ENCODE peak calls at places on chromosomes 5 and 9, in four cellular contexts. J is A549, G is ovary, S is tibial nerve. M is an unnamed sample.

GRCh38 chr9:131578016-131578415 is 32.7 kb downstream of the PRRT1B start:
- DNase-seq in S (no peak), G (no peak), J (no peak), M (no peak)

GRCh38 chr5:73302797-73303138 is 129.8 kb downstream of the TMEM174 start:
- DNase-seq in S (no peak), J (no peak), G (no peak), M (no peak)

GRCh38 chr5:177507165-177507564 is 2.5 kb downstream of the DOK3 start:
- DNase-seq in S (no peak), J (no peak), G (no peak), M (no peak)

GRCh38 chr5:127536687-127537086 is 19.2 kb downstream of the PRRC1 start:
- DNase-seq in S (no peak), G (no peak), J (peak), M (no peak)

GRCh38 chr5:102715405-102715804 is 39.7 kb upstream of the PAM start:
- DNase-seq in S (no peak), G (no peak), J (no peak), M (no peak)

GRCh38 chr9:19488721-19489120 is 79.9 kb downstream of the ACER2 start:
- DNase-seq in J (no peak), S (no peak), G (no peak), M (no peak)

GRCh38 chr9:112754578-112754977 is 4.0 kb downstream of the SNX30 start:
- DNase-seq in S (no peak), J (no peak), G (no peak), M (no peak)

GRCh38 chr5:67291671-67292070 is 95.1 kb upstream of the CD180 start:
- DNase-seq in G (no peak), J (no peak), S (no peak), M (no peak)

GRCh38 chr5:97764700-97765099 is 581.7 kb upstream of the RIOK2 start:
- DNase-seq in S (no peak), G (no peak), J (no peak), M (no peak)

GRCh38 chr5:40904205-40904993 is 4.9 kb upstream of the C7 start:
- DNase-seq in G (peak), J (peak), S (peak), M (no peak)

GRCh38 chr9:130265431-130266235 is at the start of gene HMCN2:
- DNase-seq in J (no peak), S (no peak), G (no peak), M (peak)

GRCh38 chr5:72817076-72817476 is 615 bp downstream of the TNPO1 start:
- DNase-seq in S (peak), G (peak), J (peak), M (peak)

GRCh38 chr5:175609504-175609903 is 48.4 kb upstream of the HRH2 start:
- DNase-seq in G (no peak), S (no peak), J (no peak), M (no peak)

GRCh38 chr5:67149933-67150523 is 46.6 kb downstream of the CD180 start:
- DNase-seq in J (no peak), S (no peak), G (no peak), M (no peak)

GRCh38 chr5:23506329-23507236 is 826 bp upstream of the PRDM9 start:
- DNase-seq in J (peak), G (no peak), S (no peak), M (no peak)

GRCh38 chr5:158861366-158861765 is 238.3 kb downstream of the EBF1 start:
- DNase-seq in G (no peak), J (no peak), S (no peak), M (no peak)

GRCh38 chr9:79969383-79969782 is 397.6 kb downstream of the TLE4 start:
- DNase-seq in G (no peak), J (no peak), S (no peak), M (no peak)

DNA sequence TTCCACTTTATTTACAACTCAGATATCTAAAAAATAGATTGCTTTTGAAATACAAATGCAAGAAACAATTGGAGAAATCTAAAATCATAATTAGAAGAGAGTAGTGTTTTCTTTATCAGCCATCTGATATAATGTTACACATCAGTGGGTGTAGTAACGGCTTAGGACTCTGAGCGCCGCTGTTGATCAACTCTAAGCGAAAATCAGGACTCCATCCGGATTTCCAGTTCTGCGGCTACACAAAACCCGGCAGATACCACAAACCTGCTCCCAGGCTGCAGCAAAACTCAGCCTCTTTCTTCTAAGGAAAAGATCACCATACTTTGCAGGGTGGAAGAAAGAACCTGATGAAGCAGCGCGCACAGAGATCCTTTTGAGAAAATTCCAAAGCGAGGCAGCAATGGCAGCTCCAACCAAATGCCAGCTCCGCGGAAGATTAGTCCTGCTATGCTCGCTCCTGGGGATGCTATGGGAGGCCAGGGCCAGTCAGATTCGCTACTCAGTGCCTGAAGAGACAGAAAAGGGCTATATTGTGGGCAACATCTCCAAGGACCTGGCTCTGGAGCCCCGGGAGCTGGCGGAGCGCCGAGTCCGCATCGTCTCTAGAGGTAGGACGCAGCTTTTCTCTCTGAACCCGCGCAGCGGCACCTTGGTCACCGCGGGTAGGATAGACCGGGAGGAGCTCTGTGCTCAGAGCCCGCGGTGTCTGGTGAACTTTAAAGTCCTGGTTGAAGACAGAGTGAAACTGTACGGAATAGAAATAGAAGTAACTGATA is at the start of gene PCDHGA9:
- DNase-seq in S (no peak), G (no peak), J (no peak), M (no peak)
- H3K4me3 ChIP-seq in S (no peak), G (peak), J (no peak), M (peak)

DNA sequence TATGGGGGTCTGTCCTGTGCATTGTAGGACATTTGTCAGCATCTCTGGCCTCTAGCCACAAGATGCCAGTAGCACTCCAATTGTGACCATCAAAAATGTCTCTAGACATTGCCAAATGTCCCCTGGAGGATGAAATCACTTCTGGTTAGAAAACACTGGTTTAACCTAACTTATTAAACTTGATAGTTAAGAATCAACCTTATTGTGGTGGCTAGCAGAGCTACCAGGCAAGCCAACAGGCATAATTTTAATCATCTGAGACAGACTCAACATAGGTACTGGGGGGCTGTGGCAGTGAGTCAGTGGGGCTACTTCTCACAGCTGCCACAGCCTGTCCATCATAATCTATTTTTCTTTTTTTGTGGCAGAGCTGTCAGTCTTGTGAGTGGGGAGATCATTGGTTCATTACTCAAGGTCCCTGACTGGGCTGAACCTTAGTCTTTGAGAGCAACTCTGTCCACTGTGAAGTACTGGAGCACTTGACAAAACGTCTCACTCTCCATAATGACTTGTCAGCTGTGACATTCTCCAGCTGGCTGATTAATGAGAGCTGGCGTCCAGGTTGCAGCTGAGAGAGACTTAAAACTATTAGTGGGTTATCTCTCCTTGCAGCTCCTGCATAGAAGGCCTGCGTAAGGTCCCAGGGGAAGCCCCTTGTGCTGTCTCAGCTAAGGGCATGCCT is 107.9 kb downstream of the DCP2 start:
- DNase-seq in S (no peak), J (no peak), G (no peak), M (no peak)
- TF ChIP-seq EP300 in S (no peak), J (no peak), G (no peak), M (no peak)

DNA sequence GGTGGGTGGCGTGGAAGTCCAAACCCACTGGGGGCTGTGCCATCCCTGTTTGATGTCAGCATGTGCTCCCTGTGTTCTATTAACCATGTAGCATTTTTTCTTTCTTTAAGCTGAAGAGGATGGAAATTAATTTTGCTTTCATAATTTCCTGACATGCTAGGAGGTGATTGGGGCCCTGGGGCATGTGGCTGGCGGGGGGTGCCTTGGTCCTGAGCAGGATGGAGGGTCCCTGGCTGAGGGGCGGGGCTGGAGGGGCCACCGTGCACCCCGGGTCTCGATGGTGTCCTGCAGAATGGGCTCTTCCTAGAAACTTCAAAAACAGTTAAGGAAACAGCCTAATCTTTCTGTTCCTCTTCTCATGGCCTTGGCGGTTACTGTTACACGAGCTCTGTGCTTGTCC is 69.3 kb upstream of the IRX4 start:
- DNase-seq in S (no peak), J (no peak), G (no peak), M (no peak)
- H3K4me3 ChIP-seq in S (no peak), J (no peak), G (no peak), M (no peak)

DNA sequence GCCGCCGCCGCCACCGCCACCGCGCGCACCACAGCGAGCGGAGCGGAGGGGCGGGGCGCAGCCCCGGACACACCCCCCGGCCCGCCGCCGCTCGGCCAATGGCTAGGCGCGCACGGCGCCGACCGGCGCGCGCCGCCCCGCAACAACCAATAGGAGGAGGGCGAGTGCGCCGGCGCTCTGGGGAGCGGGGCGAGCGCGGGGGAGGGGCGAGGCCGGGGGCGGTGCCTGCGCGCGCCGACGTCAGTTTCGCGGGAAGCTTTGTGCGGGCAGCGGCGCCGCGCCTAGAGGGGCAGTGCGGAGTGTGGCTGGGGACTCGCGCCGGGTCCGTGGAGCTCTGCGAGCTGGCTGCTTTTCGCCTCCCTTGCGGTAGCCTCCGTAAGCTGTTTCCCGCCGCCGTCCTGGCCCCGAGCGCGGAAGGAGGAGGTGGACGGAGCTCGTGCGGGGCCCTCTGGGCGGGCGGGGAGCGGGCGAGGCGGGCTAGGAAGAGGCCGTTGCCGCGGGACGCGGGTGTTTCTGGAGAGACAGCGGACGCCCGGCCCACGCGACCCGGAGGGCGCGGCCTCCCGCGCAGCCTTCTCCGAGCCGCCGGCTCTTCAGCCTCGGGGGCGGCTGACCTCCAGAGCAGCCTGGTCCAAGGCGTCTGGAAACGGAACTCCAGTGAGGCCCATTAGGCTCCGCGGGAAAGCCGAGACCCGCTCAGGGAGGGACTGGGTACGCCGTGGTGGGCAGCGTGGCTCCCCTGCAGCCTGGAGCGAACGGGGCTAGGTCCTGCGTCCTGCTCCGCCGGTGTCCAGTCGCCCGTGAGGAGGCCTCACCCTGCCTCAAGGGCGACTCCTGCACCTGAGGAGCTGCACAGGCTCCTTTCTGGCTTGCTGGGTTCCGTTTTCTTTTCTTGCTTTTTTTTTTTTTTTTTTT is at the start of gene ZMYND19:
- DNase-seq in J (peak), G (peak), S (peak), M (peak)
- TF ChIP-seq EP300 in J (no peak), G (no peak), S (no peak), M (no peak)

GRCh38 chr9:91516061-91516460 is 92.4 kb upstream of the NFIL3 start:
- DNase-seq in S (no peak), G (no peak), J (no peak), M (no peak)
- H3K4me3 ChIP-seq in S (no peak), G (no peak), J (no peak), M (no peak)

GRCh38 chr5:173283318-173284288 is 44.6 kb downstream of the STC2 start:
- DNase-seq in J (peak), G (peak), S (peak), M (peak)
- TF ChIP-seq EP300 in J (no peak), G (no peak), S (no peak), M (no peak)

GRCh38 chr9:108271646-108272349 is 584.0 kb downstream of the ACTL7B start:
- DNase-seq in S (no peak), G (no peak), J (peak), M (no peak)
- H3K4me3 ChIP-seq in S (no peak), G (no peak), J (no peak), M (no peak)

DNA sequence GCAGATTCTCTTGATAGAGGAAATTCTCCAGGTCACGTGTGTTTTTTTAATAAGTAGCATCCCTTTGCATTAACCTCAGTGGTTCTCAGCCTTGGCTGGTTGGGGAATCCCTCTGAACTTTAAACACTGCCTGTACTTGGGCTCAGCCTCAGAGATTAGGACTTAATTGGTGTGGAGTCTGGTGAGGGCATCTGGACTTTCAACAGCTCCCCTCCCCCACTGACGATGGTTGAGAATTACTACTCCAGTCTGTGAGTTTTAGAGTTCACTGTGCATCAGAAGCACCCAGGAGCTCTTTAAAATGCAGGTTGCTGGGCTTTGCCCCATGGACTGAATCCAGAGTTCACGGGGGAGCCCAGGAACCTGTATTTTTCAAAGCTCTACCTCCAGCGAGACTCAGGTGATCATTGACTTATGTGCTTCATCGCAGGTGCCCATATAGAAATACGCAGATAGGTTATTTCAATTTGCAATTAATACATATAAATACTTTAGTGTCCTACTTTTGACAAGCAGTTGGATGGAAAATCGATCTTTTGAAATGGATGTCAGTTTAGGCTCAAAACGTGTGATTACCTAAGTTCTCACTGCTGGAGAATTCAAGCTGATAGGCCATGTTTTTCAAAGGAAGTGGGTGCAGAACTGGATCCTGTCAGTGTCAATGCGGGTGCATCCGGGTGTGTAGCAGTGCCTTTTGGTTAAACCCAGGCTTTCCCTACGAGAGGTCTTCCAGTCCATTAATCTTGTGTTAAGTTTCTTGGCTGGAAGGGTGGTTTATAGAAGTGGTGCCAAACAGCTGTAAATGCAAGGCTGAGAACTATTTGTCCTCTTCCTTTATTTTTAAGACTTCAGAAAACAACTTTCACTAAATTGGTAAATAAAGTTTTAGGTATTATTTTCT is 71.6 kb downstream of the DAPK1 start:
- DNase-seq in J (no peak), S (no peak), G (peak), M (no peak)
- TF ChIP-seq EP300 in J (no peak), S (no peak), G (no peak), M (no peak)

GRCh38 chr9:73611072-73611471 is 459.4 kb downstream of the ANXA1 start:
- DNase-seq in G (no peak), J (no peak), S (no peak), M (no peak)
- H3K4me3 ChIP-seq in G (no peak), J (no peak), S (no peak), M (no peak)